ENCODE peak calls at places on chromosomes 7 and 10, in five cellular contexts. G is transverse colon; X is H4; M is AG04450; V is activated effector memory CD4-positive, alpha-beta T cell treated with anti-CD3 and anti-CD28 coated beads, Interleukin-2, amount 50 U/mL, for 16 hours. K is an unnamed sample.

GRCh38 chr10:42979730-42980467 is 97.0 kb upstream of the RET start:
- DNase-seq in M (no peak), X (no peak), V (peak; percentile 57), G (no peak), K (no peak)

GRCh38 chr7:78395298-78396120 is 596.9 kb downstream of the PHTF2 start:
- DNase-seq in M (no peak), X (no peak), G (no peak), V (no peak), K (no peak)

GRCh38 chr10:80552151-80552646 is 14.5 kb downstream of the SH2D4B start:
- DNase-seq in M (no peak), G (peak; percentile 66), X (no peak), V (no peak), K (no peak)

GRCh38 chr10:1049425-1049958 is 573 bp upstream of the IDI1 start:
- DNase-seq in G (no peak), M (no peak), V (no peak), X (no peak), K (no peak)

GRCh38 chr10:12470719-12471118 is 121.4 kb downstream of the CAMK1D start:
- DNase-seq in M (no peak), G (no peak), X (no peak), V (no peak), K (no peak)

GRCh38 chr10:43653746-43654145 is 5.1 kb upstream of the ZNF32 start:
- DNase-seq in V (no peak), X (no peak), M (no peak), G (no peak), K (peak; percentile 60)

GRCh38 chr7:30285067-30285530 is 702 bp downstream of the ZNRF2 start:
- DNase-seq in V (peak; percentile 78), G (peak; percentile 33), X (no peak), M (no peak), K (peak; percentile 42)

GRCh38 chr10:128055061-128055868 is 71.0 kb downstream of the MKI67 start:
- DNase-seq in V (peak; percentile 42), M (no peak), X (no peak), G (peak; percentile 6), K (no peak)

GRCh38 chr7:4633012-4633411 is 49.1 kb upstream of the FOXK1 start:
- DNase-seq in G (no peak), X (peak; percentile 98), M (no peak), V (no peak), K (peak; percentile 73)

GRCh38 chr7:149664666-149665065 is 108.7 kb downstream of the ZNF467 start:
- DNase-seq in X (no peak), M (no peak), V (no peak), G (no peak), K (no peak)

GRCh38 chr7:17339139-17339538 is 40.7 kb downstream of the AHR start:
- DNase-seq in G (no peak), M (no peak), X (no peak), V (no peak), K (no peak)